ENCODE peak calls at places on chromosomes 11 and 22, in five cellular contexts. T is SK-N-SH, N is HCT116, P is H1, R is GM12878. S is an unnamed sample.

GRCh38 chr11:1022908-1023810 is 13.4 kb downstream of the MUC6 start:
- DNase-seq in R (no peak), T (no peak), N (no peak), P (no peak), S (no peak)

GRCh38 chr11:82862379-82862778 is 37.9 kb downstream of the PRCP start:
- DNase-seq in T (no peak), N (no peak), R (no peak), P (no peak), S (no peak)

GRCh38 chr22:17810570-17811116 is 36.4 kb upstream of the BID start:
- DNase-seq in P (no peak), T (no peak), R (no peak), N (no peak), S (no peak)

GRCh38 chr11:79963886-79964660 is 523.2 kb upstream of the TENM4 start:
- DNase-seq in T (no peak), P (no peak), N (no peak), R (no peak), S (no peak)

GRCh38 chr11:100929377-100929776 is 200.2 kb downstream of the PGR start:
- DNase-seq in T (no peak), R (no peak), P (no peak), N (no peak), S (no peak)

GRCh38 chr22:26884921-26885320 is 227.5 kb downstream of the MIAT start:
- DNase-seq in T (no peak), R (no peak), N (no peak), P (peak; percentile 32), S (no peak)

GRCh38 chr11:17257200-17257599 is 19.3 kb upstream of the NUCB2 start:
- DNase-seq in P (no peak), T (no peak), R (no peak), N (no peak), S (no peak)

GRCh38 chr11:27120211-27120610 is 79.6 kb downstream of the BBOX1 start:
- DNase-seq in P (no peak), N (no peak), R (no peak), T (no peak), S (no peak)

GRCh38 chr11:43504316-43504950 is 145.7 kb downstream of the TTC17 start:
- DNase-seq in R (no peak), T (peak; percentile 31), P (peak; percentile 47), N (peak; percentile 12), S (peak; percentile 20)

GRCh38 chr11:9002920-9003572 is 755 bp downstream of the NRIP3 start:
- DNase-seq in R (no peak), T (no peak), P (no peak), N (no peak), S (no peak)

GRCh38 chr22:46826438-46826837 is 64.0 kb downstream of the TBC1D22A start:
- DNase-seq in T (peak; percentile 2), N (no peak), R (no peak), P (peak; percentile 33), S (no peak)

GRCh38 chr11:7694953-7695271 is 11.4 kb downstream of the OVCH2 start:
- DNase-seq in R (no peak), P (no peak), N (no peak), T (no peak), S (no peak)

GRCh38 chr11:67373916-67374570 is 645 bp upstream of the CLCF1 start:
- DNase-seq in N (peak; percentile 93), P (peak; percentile 78), R (no peak), T (peak; percentile 69), S (peak; percentile 90)

GRCh38 chr11:78350646-78351165 is 66.9 kb downstream of the GAB2 start:
- DNase-seq in N (no peak), P (no peak), T (no peak), R (peak; percentile 26), S (no peak)

GRCh38 chr11:78349614-78350013 is 68.0 kb downstream of the GAB2 start:
- DNase-seq in P (no peak), N (no peak), R (no peak), T (no peak), S (no peak)

GRCh38 chr11:78350101-78350645 is 67.4 kb downstream of the GAB2 start:
- DNase-seq in P (no peak), T (no peak), R (peak; percentile 25), N (no peak), S (no peak)

GRCh38 chr11:78347956-78348355 is 69.7 kb downstream of the GAB2 start:
- DNase-seq in T (no peak), N (no peak), P (no peak), R (no peak), S (no peak)

GRCh38 chr11:78349114-78349513 is 68.5 kb downstream of the GAB2 start:
- DNase-seq in P (no peak), R (no peak), N (no peak), T (no peak), S (no peak)
- H3K9ac ChIP-seq in P (no peak overlapping the region), R (peak overlapping the region; percentile 45), N (no peak overlapping the region), T (no peak overlapping the region), S (no peak overlapping the region)

GRCh38 chr22:32796865-32797573 is 4.5 kb upstream of the TIMP3 start:
- DNase-seq in T (peak; percentile 76), R (no peak), P (peak; percentile 84), N (peak; percentile 46), S (peak; percentile 38)
- TF ChIP-seq YY1 in T (no peak), R (no peak), P (no peak), N (no peak), S (no peak)

GRCh38 chr11:30749268-30749667 is 163.1 kb upstream of the MPPED2 start:
- DNase-seq in T (no peak), P (no peak), R (no peak), N (no peak), S (peak; percentile 33)
- H3K4me3 ChIP-seq in T (no peak overlapping the region), P (no peak overlapping the region), R (no peak overlapping the region), N (no peak overlapping the region), S (no peak overlapping the region)

DNA sequence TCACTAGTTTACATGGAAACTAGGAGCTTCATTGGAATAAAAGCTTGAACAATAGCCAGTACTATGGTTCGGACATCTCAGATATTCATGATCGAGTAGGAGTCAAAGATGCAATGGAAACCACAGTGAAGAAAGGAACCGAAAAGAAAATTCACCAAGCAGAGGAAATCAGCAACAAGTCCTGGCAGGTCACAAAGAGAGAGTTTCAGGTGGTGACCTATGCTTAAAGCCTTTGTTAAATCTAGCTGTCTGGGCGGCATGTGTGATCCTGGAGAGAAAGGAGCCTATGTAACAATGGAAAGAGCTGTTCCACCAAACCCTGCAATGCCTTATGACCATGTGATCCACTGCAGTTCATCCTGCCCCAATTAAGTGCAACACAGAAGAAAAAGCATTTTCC is 68.9 kb upstream of the POU2AF2 start:
- DNase-seq in P (no peak), N (no peak), T (no peak), R (peak; percentile 33), S (no peak)
- H3K9ac ChIP-seq in P (no peak overlapping the region), N (no peak overlapping the region), T (no peak overlapping the region), R (no peak overlapping the region), S (no peak overlapping the region)

GRCh38 chr11:94813436-94813720 is 45.2 kb downstream of the AMOTL1 start:
- DNase-seq in N (no peak), T (no peak), P (no peak), R (no peak), S (no peak)

GRCh38 chr11:94805994-94806393 is 37.8 kb downstream of the AMOTL1 start:
- DNase-seq in R (no peak), N (no peak), T (no peak), P (no peak), S (no peak)

GRCh38 chr11:94804874-94805273 is 36.7 kb downstream of the AMOTL1 start:
- DNase-seq in N (no peak), R (no peak), T (no peak), P (no peak), S (no peak)

GRCh38 chr11:94806436-94806835 is 38.3 kb downstream of the AMOTL1 start:
- DNase-seq in T (no peak), R (no peak), P (no peak), N (no peak), S (no peak)

GRCh38 chr11:94809251-94809650 is 41.1 kb downstream of the AMOTL1 start:
- DNase-seq in T (no peak), R (no peak), P (no peak), N (no peak), S (no peak)
- TF ChIP-seq YY1 in T (no peak), R (no peak), P (no peak), N (no peak), S (no peak)

GRCh38 chr11:57322881-57323467 is 1.8 kb downstream of the TNKS1BP1 start:
- DNase-seq in P (no peak), N (no peak), R (no peak), T (no peak), S (no peak)

GRCh38 chr11:57321996-57322880 is 2.5 kb downstream of the TNKS1BP1 start:
- DNase-seq in N (peak; percentile 77), T (peak; percentile 85), P (peak; percentile 62), R (no peak), S (no peak)

GRCh38 chr11:57320067-57320718 is 4.6 kb downstream of the TNKS1BP1 start:
- DNase-seq in T (no peak), N (no peak), P (no peak), R (no peak), S (no peak)

GRCh38 chr11:57321388-57321995 is 3.3 kb downstream of the TNKS1BP1 start:
- DNase-seq in N (no peak), P (no peak), R (no peak), T (no peak), S (no peak)

DNA sequence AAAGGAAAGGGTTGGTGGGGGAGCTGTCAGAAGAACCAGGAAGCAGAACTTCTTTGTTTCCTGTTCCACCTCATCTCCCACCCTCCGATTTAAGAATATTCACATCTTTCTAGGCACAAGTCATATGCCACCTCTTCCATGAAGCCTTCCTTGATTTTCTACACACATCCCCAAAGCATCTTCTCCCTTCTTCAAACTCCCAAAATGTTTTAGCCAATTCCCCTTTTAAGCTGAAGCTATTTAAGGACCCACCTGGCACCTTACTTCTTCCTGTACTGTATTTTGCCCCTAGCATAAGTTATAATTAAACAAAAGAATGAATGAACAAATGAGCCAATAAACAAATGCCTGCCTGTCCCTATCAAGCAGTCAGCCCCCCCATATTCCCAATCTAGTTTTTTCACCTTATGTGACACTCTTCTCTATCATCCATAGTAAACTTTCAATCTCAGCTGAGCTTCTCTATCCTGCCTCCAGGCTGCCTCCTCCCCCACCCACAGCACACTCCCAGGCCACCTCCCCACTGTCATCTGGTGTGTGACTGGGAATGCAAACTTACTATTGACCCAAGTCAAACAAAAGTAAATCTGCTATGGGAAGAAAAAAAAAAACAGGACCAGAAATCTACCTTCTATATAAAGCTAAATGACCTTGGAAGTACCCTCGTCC is 3.9 kb downstream of the TNKS1BP1 start:
- DNase-seq in T (no peak), P (no peak), R (no peak), N (no peak), S (no peak)
- H3K4me3 ChIP-seq in T (no peak overlapping the region), P (no peak overlapping the region), R (no peak overlapping the region), N (no peak overlapping the region), S (no peak overlapping the region)

GRCh38 chr11:111918390-111919256 is at the start of gene C11orf52:
- DNase-seq in N (peak; percentile 79), P (peak; percentile 69), R (no peak), T (no peak), S (no peak)
- H3K9ac ChIP-seq in N (peak within 1 kb of the TSS; percentile 35), P (no peak within 1 kb of the TSS), R (no peak within 1 kb of the TSS), T (no peak within 1 kb of the TSS), S (no peak within 1 kb of the TSS)

S was measured in NT2/D1.